ENCODE peak calls at places on chromosomes 16 and 17, in nine cellular contexts. B, G, N, C, A, T, S, D and I are unnamed samples.

GRCh38 chr17:66040402-66040801 is 151.5 kb downstream of the CEP112 start:
- DNase-seq in B (no peak), G (no peak), N (no peak), C (no peak), A (no peak), T (no peak), S (no peak), D (no peak), I (no peak)

GRCh38 chr16:47460301-47460754 is 535 bp downstream of the ITFG1 start:
- DNase-seq in B (no peak), G (no peak), N (no peak), C (no peak), A (no peak), T (no peak), S (no peak), D (no peak), I (no peak)

GRCh38 chr16:17328971-17329370 is 141.8 kb downstream of the XYLT1 start:
- DNase-seq in B (peak; percentile 93), G (no peak), N (peak; percentile 69), C (peak; percentile 63), A (no peak), T (no peak), S (no peak), D (no peak), I (no peak)

GRCh38 chr17:31908386-31908785 is 6.9 kb upstream of the UTP6 start:
- DNase-seq in B (no peak), G (no peak), N (no peak), C (no peak), A (no peak), T (no peak), S (no peak), D (no peak), I (no peak)

GRCh38 chr17:55264640-55265298 is at the start of gene HLF:
- DNase-seq in B (peak; percentile 93), G (peak; percentile 77), N (peak; percentile 81), C (peak; percentile 81), A (peak; percentile 59), T (peak; percentile 90), S (peak; percentile 81), D (peak; percentile 51), I (peak; percentile 89)

GRCh38 chr17:15171433-15172047 is 93.6 kb downstream of the PMP22 start:
- DNase-seq in B (peak; percentile 68), G (peak; percentile 62), N (no peak), C (peak; percentile 42), A (peak; percentile 9), T (peak; percentile 61), S (peak; percentile 57), D (no peak), I (no peak)

GRCh38 chr16:17509194-17509593 is 38.4 kb upstream of the XYLT1 start:
- DNase-seq in B (no peak), G (no peak), N (no peak), C (no peak), A (no peak), T (no peak), S (no peak), D (no peak), I (no peak)

GRCh38 chr17:70808596-70808995 is 639.3 kb downstream of the KCNJ2 start:
- DNase-seq in B (no peak), G (peak; percentile 3), N (no peak), C (no peak), A (no peak), T (no peak), S (no peak), D (no peak), I (no peak)

GRCh38 chr16:23089111-23089510 is 60.1 kb downstream of the USP31 start:
- DNase-seq in B (no peak), G (no peak), N (no peak), C (no peak), A (no peak), T (no peak), S (no peak), D (no peak), I (no peak)

GRCh38 chr17:52233176-52233575 is 74.7 kb upstream of the CA10 start:
- DNase-seq in B (no peak), G (no peak), N (no peak), C (no peak), A (no peak), T (no peak), S (no peak), D (no peak), I (no peak)

GRCh38 chr17:246226-246625 is 64.8 kb upstream of the DOC2B start:
- DNase-seq in B (peak; percentile 43), G (no peak), N (no peak), C (peak; percentile 45), A (no peak), T (peak; percentile 31), S (no peak), D (no peak), I (peak; percentile 2)

GRCh38 chr17:41910701-41911391 is 7.9 kb downstream of the ACLY start:
- DNase-seq in B (no peak), G (peak; percentile 97), N (no peak), C (no peak), A (no peak), T (no peak), S (no peak), D (no peak), I (no peak)

GRCh38 chr16:86894925-86895324 is 316.6 kb downstream of the FOXL1 start:
- DNase-seq in B (no peak), G (no peak), N (no peak), C (no peak), A (no peak), T (no peak), S (no peak), D (no peak), I (no peak)

GRCh38 chr16:1959269-1960039 is at the start of gene NDUFB10:
- DNase-seq in B (peak; percentile 96), G (peak; percentile 76), N (peak; percentile 87), C (peak; percentile 95), A (peak; percentile 83), T (peak; percentile 96), S (peak; percentile 96), D (peak; percentile 88), I (peak; percentile 93)

GRCh38 chr17:27912989-27913388 is 19.8 kb upstream of the LYRM9 start:
- DNase-seq in B (no peak), G (no peak), N (no peak), C (no peak), A (no peak), T (no peak), S (no peak), D (no peak), I (no peak)

GRCh38 chr17:55496094-55496881 is 15.0 kb downstream of the SMIM36 start:
- DNase-seq in B (no peak), G (peak; percentile 67), N (no peak), C (peak; percentile 21), A (no peak), T (no peak), S (no peak), D (no peak), I (no peak)

GRCh38 chr16:1674751-1675664 is 3.1 kb upstream of the JPT2 start:
- DNase-seq in B (no peak), G (peak; percentile 59), N (no peak), C (no peak), A (no peak), T (no peak), S (no peak), D (no peak), I (no peak)

GRCh38 chr17:45221997-45222272 is 250 bp downstream of the FMNL1 start:
- DNase-seq in B (no peak), G (no peak), N (no peak), C (no peak), A (no peak), T (no peak), S (no peak), D (no peak), I (no peak)

GRCh38 chr17:45223541-45224528 is 2.1 kb downstream of the FMNL1 start:
- DNase-seq in B (no peak), G (no peak), N (no peak), C (no peak), A (no peak), T (no peak), S (no peak), D (peak; percentile 46), I (no peak)

GRCh38 chr17:45222273-45222993 is 748 bp downstream of the FMNL1 start:
- DNase-seq in B (no peak), G (no peak), N (no peak), C (no peak), A (no peak), T (peak; percentile 56), S (no peak), D (peak; percentile 74), I (no peak)

GRCh38 chr17:45224671-45225050 is 3.0 kb downstream of the FMNL1 start:
- DNase-seq in B (no peak), G (no peak), N (no peak), C (no peak), A (no peak), T (no peak), S (no peak), D (peak; percentile 61), I (no peak)

DNA sequence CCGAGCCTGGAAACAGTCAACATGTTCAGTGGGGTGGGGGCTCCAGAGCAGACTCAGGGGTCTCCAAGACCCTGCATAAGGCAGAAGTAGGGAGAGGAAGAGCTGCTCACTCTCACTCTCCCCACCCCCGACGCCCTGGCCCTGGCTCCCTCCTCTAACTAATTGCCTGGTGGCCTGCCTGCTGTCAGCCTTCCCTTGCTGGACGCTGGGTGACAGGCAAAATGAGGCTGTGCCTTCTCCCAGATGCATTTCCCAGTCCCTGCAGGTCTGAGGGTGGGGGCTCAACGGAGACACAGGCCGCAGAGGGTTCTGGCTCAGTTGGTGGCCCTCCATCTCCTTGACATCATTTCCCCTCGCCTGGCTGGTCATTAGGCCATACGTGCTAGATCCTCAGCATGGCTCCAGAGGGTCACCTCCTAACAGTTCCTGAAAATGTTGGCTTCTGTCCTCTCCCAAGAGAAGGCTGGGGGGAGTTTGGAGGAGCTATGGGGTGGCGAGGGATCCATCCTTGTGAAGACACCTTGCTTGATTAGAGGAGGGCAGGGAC is 1.4 kb downstream of the FMNL1 start:
- DNase-seq in B (no peak), G (no peak), N (no peak), C (no peak), A (no peak), T (no peak), S (no peak), D (no peak), I (no peak)
- TF ChIP-seq POLR2A in B (no peak), G (no peak), N (no peak), C (no peak), A (no peak), T (no peak), S (no peak), D (no peak), I (no peak)

GRCh38 chr16:68921654-68922053 is 78.3 kb downstream of the TANGO6 start:
- DNase-seq in B (no peak), G (peak; percentile 80), N (no peak), C (peak; percentile 38), A (no peak), T (no peak), S (peak; percentile 38), D (no peak), I (no peak)
- H3K9me3 ChIP-seq in B (no peaks in the 10 kb centered on the region), G (no peaks in the 10 kb centered on the region), N (no peaks in the 10 kb centered on the region), C (no peaks in the 10 kb centered on the region), A (no peaks in the 10 kb centered on the region), T (no peaks in the 10 kb centered on the region), S (no peaks in the 10 kb centered on the region), D (no peaks in the 10 kb centered on the region), I (no peaks in the 10 kb centered on the region)

GRCh38 chr16:21284414-21284813 is 6.3 kb upstream of the CRYM start:
- DNase-seq in B (no peak), G (no peak), N (no peak), C (no peak), A (no peak), T (no peak), S (no peak), D (no peak), I (no peak)
- TF ChIP-seq CTCF in B (no peak), G (no peak), N (no peak), C (no peak), A (no peak), T (no peak), S (no peak), D (no peak), I (no peak)

GRCh38 chr17:3636154-3636907 is at the start of the genes CTNS and SHPK:
- DNase-seq in B (peak; percentile 99), G (peak; percentile 99), N (peak; percentile 96), C (peak; percentile 97), A (peak; percentile 96), T (peak; percentile 98), S (peak; percentile 97), D (peak; percentile 96), I (peak; percentile 96)
- TF ChIP-seq POLR2A in B (no peak), G (peak; percentile 93), N (peak; percentile 38), C (peak; percentile 77), A (peak; percentile 81), T (peak; percentile 80), S (no peak), D (peak; percentile 61), I (peak; percentile 47)